ENCODE peak calls at places on chromosomes 7 and 10, in six cellular contexts. C is iris pigment epithelial cell, H is occipital lobe, M is SK-N-DZ, N is GDM1, F is tibial artery. J is an unnamed sample.

GRCh38 chr7:94392391-94392782 is 2.3 kb upstream of the COL1A2 start:
- DNase-seq in H (no peak), N (no peak), C (no peak), M (no peak), F (no peak), J (no peak)

GRCh38 chr10:113449151-113449695 is 103.6 kb upstream of the HABP2 start:
- DNase-seq in C (no peak), H (no peak), M (no peak), N (no peak), F (no peak), J (no peak)

GRCh38 chr7:102836206-102836938 is 76.4 kb upstream of the LRRC17 start:
- DNase-seq in C (peak; percentile 95), M (no peak), H (no peak), N (no peak), F (no peak), J (no peak)

GRCh38 chr7:116111429-116111828 is 80.9 kb upstream of the TFEC start:
- DNase-seq in F (no peak), C (no peak), N (no peak), H (no peak), M (no peak), J (no peak)

GRCh38 chr7:6590645-6591110 is 857 bp downstream of the INTS15 start:
- DNase-seq in N (no peak), C (peak; percentile 31), H (no peak), M (peak; percentile 54), F (no peak), J (no peak)

GRCh38 chr7:128920913-128921582 is 10.5 kb upstream of the KCP start:
- DNase-seq in N (no peak), F (no peak), M (no peak), H (no peak), C (no peak), J (no peak)

GRCh38 chr7:23065974-23066373 is 39.6 kb upstream of the KLHL7 start:
- DNase-seq in H (no peak), M (no peak), N (no peak), C (peak; percentile 46), F (no peak), J (no peak)

GRCh38 chr7:150446288-150446938 is 4.0 kb upstream of the GIMAP8 start:
- DNase-seq in N (no peak), C (no peak), H (no peak), M (no peak), F (no peak), J (no peak)

GRCh38 chr10:133216776-133217175 is 13.2 kb upstream of the UTF1 start:
- DNase-seq in C (no peak), H (no peak), M (no peak), N (no peak), F (no peak), J (no peak)

GRCh38 chr10:73875139-73875475 is 752 bp upstream of the CAMK2G start:
- DNase-seq in N (no peak), F (no peak), H (no peak), C (no peak), M (no peak), J (no peak)

GRCh38 chr7:16660702-16661464 is 14.9 kb downstream of the BZW2 start:
- DNase-seq in H (no peak), F (no peak), C (peak; percentile 69), M (no peak), N (no peak), J (no peak)

GRCh38 chr7:155533120-155533826 is 13.1 kb downstream of the CNPY1 start:
- DNase-seq in M (no peak), H (no peak), C (no peak), F (no peak), N (no peak), J (no peak)

GRCh38 chr10:77925795-77926565 is 575 bp downstream of the DLG5 start:
- DNase-seq in N (no peak), C (peak; percentile 54), M (peak; percentile 31), H (no peak), F (peak; percentile 41), J (peak; percentile 56)

GRCh38 chr7:106062521-106062931 is 49.6 kb downstream of the SYPL1 start:
- DNase-seq in F (no peak), M (no peak), N (no peak), H (no peak), C (no peak), J (no peak)

GRCh38 chr10:58909881-58910280 is 266.6 kb upstream of the PHYHIPL start:
- DNase-seq in F (no peak), C (no peak), H (no peak), M (no peak), N (no peak), J (no peak)

GRCh38 chr10:93745411-93746065 is 12.2 kb upstream of the LGI1 start:
- DNase-seq in N (no peak), H (no peak), M (no peak), C (no peak), F (peak; percentile 24), J (no peak)

GRCh38 chr7:25669300-25669781 is 441.1 kb upstream of the NPVF start:
- DNase-seq in M (peak; percentile 55), N (no peak), H (no peak), F (no peak), C (no peak), J (no peak)

GRCh38 chr7:5646846-5647245 is 134.6 kb downstream of the RNF216 start:
- DNase-seq in N (no peak), H (no peak), C (peak; percentile 83), M (no peak), F (no peak), J (no peak)

GRCh38 chr10:85510682-85511081 is 855.9 kb downstream of the GRID1 start:
- DNase-seq in M (no peak), H (no peak), F (no peak), C (no peak), N (no peak), J (no peak)

GRCh38 chr10:108970016-108970415 is 953.3 kb downstream of the XPNPEP1 start:
- DNase-seq in C (peak; percentile 4), N (peak; percentile 0), F (no peak), M (no peak), H (no peak), J (no peak)